ENCODE peak calls at places on chromosomes 13 and 19, in eight cellular contexts. One of them, this sample, is unnamed.

GRCh38 chr19:10230155-10230903 is 802 bp downstream of the S1PR2 start:
- DNase-seq in colonic mucosa: peak; percentile 67
- DNase-seq in choroid plexus epithelial cell: peak; percentile 39
- DNase-seq in Caco-2: peak; percentile 53
- DNase-seq in ascending aorta: no peak
- DNase-seq in right lobe of liver: peak; percentile 53
- DNase-seq in tibial artery: peak; percentile 73
- DNase-seq in AG09309: no peak
- DNase-seq in this sample: peak; percentile 46

GRCh38 chr13:51804295-51805172 is 571 bp upstream of the DHRS12 start:
- DNase-seq in colonic mucosa: peak; percentile 45
- DNase-seq in choroid plexus epithelial cell: no peak
- DNase-seq in Caco-2: no peak
- DNase-seq in ascending aorta: no peak
- DNase-seq in right lobe of liver: no peak
- DNase-seq in tibial artery: no peak
- DNase-seq in AG09309: no peak
- DNase-seq in this sample: no peak

GRCh38 chr13:97116754-97117153 is 105.4 kb upstream of the MBNL2 start:
- DNase-seq in colonic mucosa: no peak
- DNase-seq in choroid plexus epithelial cell: peak; percentile 77
- DNase-seq in Caco-2: no peak
- DNase-seq in ascending aorta: no peak
- DNase-seq in right lobe of liver: no peak
- DNase-seq in tibial artery: no peak
- DNase-seq in AG09309: no peak
- DNase-seq in this sample: no peak

GRCh38 chr13:98143601-98144500 is 957 bp downstream of the FARP1 start:
- DNase-seq in colonic mucosa: peak; percentile 24
- DNase-seq in choroid plexus epithelial cell: peak; percentile 57
- DNase-seq in Caco-2: peak; percentile 33
- DNase-seq in ascending aorta: no peak
- DNase-seq in right lobe of liver: peak; percentile 45
- DNase-seq in tibial artery: peak; percentile 66
- DNase-seq in AG09309: peak; percentile 21
- DNase-seq in this sample: no peak

GRCh38 chr19:41584931-41585330 is 9.0 kb downstream of the CEACAM21 start:
- DNase-seq in colonic mucosa: no peak
- DNase-seq in choroid plexus epithelial cell: no peak
- DNase-seq in Caco-2: no peak
- DNase-seq in ascending aorta: no peak
- DNase-seq in right lobe of liver: no peak
- DNase-seq in tibial artery: no peak
- DNase-seq in AG09309: no peak
- DNase-seq in this sample: no peak

GRCh38 chr13:113209336-113209879 is at the start of gene CUL4A:
- DNase-seq in colonic mucosa: peak; percentile 88
- DNase-seq in choroid plexus epithelial cell: peak; percentile 69
- DNase-seq in Caco-2: peak; percentile 87
- DNase-seq in ascending aorta: no peak
- DNase-seq in right lobe of liver: peak; percentile 86
- DNase-seq in tibial artery: peak; percentile 90
- DNase-seq in AG09309: no peak
- DNase-seq in this sample: no peak

GRCh38 chr13:78875792-78876580 is 217.0 kb upstream of the OBI1 start:
- DNase-seq in colonic mucosa: no peak
- DNase-seq in choroid plexus epithelial cell: no peak
- DNase-seq in Caco-2: peak; percentile 18
- DNase-seq in ascending aorta: no peak
- DNase-seq in right lobe of liver: peak; percentile 67
- DNase-seq in tibial artery: no peak
- DNase-seq in AG09309: no peak
- DNase-seq in this sample: no peak

GRCh38 chr19:584240-585001 is 5.3 kb upstream of the HCN2 start:
- DNase-seq in colonic mucosa: no peak
- DNase-seq in choroid plexus epithelial cell: peak; percentile 58
- DNase-seq in Caco-2: peak; percentile 65
- DNase-seq in ascending aorta: no peak
- DNase-seq in right lobe of liver: peak; percentile 44
- DNase-seq in tibial artery: no peak
- DNase-seq in AG09309: no peak
- DNase-seq in this sample: peak; percentile 72

GRCh38 chr19:48724796-48725753 is 5.5 kb upstream of the MAMSTR start:
- DNase-seq in colonic mucosa: peak; percentile 66
- DNase-seq in choroid plexus epithelial cell: peak; percentile 92
- DNase-seq in Caco-2: peak; percentile 51
- DNase-seq in ascending aorta: no peak
- DNase-seq in right lobe of liver: no peak
- DNase-seq in tibial artery: no peak
- DNase-seq in AG09309: no peak
- DNase-seq in this sample: no peak

GRCh38 chr13:48761256-48761655 is 107.5 kb downstream of the CYSLTR2 start:
- DNase-seq in colonic mucosa: no peak
- DNase-seq in choroid plexus epithelial cell: peak; percentile 27
- DNase-seq in Caco-2: no peak
- DNase-seq in ascending aorta: no peak
- DNase-seq in right lobe of liver: no peak
- DNase-seq in tibial artery: no peak
- DNase-seq in AG09309: no peak
- DNase-seq in this sample: no peak

GRCh38 chr19:46618670-46619231 is 6.1 kb downstream of the PTGIR start:
- DNase-seq in colonic mucosa: no peak
- DNase-seq in choroid plexus epithelial cell: peak; percentile 60
- DNase-seq in Caco-2: no peak
- DNase-seq in ascending aorta: no peak
- DNase-seq in right lobe of liver: no peak
- DNase-seq in tibial artery: no peak
- DNase-seq in AG09309: no peak
- DNase-seq in this sample: no peak

GRCh38 chr13:60158321-60158801 is 5.4 kb downstream of the DIAPH3 start:
- DNase-seq in colonic mucosa: no peak
- DNase-seq in choroid plexus epithelial cell: no peak
- DNase-seq in Caco-2: no peak
- DNase-seq in ascending aorta: no peak
- DNase-seq in right lobe of liver: no peak
- DNase-seq in tibial artery: no peak
- DNase-seq in AG09309: no peak
- DNase-seq in this sample: no peak

GRCh38 chr19:29771708-29772415 is 39.9 kb upstream of the CCNE1 start:
- DNase-seq in colonic mucosa: peak; percentile 33
- DNase-seq in choroid plexus epithelial cell: peak; percentile 65
- DNase-seq in Caco-2: peak; percentile 76
- DNase-seq in ascending aorta: no peak
- DNase-seq in right lobe of liver: peak; percentile 52
- DNase-seq in tibial artery: no peak
- DNase-seq in AG09309: peak; percentile 1
- DNase-seq in this sample: no peak

GRCh38 chr19:44653977-44654784 is 10.5 kb downstream of the PVR start:
- DNase-seq in colonic mucosa: peak; percentile 87
- DNase-seq in choroid plexus epithelial cell: peak; percentile 63
- DNase-seq in Caco-2: peak; percentile 54
- DNase-seq in ascending aorta: peak; percentile 26
- DNase-seq in right lobe of liver: peak; percentile 85
- DNase-seq in tibial artery: peak; percentile 80
- DNase-seq in AG09309: no peak
- DNase-seq in this sample: peak; percentile 62

GRCh38 chr19:30444253-30444671 is 72.1 kb downstream of the ZNF536 start:
- DNase-seq in colonic mucosa: no peak
- DNase-seq in choroid plexus epithelial cell: no peak
- DNase-seq in Caco-2: no peak
- DNase-seq in ascending aorta: no peak
- DNase-seq in right lobe of liver: no peak
- DNase-seq in tibial artery: peak; percentile 58
- DNase-seq in AG09309: no peak
- DNase-seq in this sample: no peak

GRCh38 chr13:28754698-28755545 is 36.2 kb upstream of the SLC46A3 start:
- DNase-seq in colonic mucosa: peak; percentile 47
- DNase-seq in choroid plexus epithelial cell: peak; percentile 84
- DNase-seq in Caco-2: peak; percentile 12
- DNase-seq in ascending aorta: no peak
- DNase-seq in right lobe of liver: peak; percentile 51
- DNase-seq in tibial artery: no peak
- DNase-seq in AG09309: no peak
- DNase-seq in this sample: no peak

GRCh38 chr19:10600149-10600548 is 13.0 kb upstream of the AP1M2 start:
- DNase-seq in colonic mucosa: no peak
- DNase-seq in choroid plexus epithelial cell: no peak
- DNase-seq in Caco-2: no peak
- DNase-seq in ascending aorta: no peak
- DNase-seq in right lobe of liver: no peak
- DNase-seq in tibial artery: no peak
- DNase-seq in AG09309: no peak
- DNase-seq in this sample: no peak

GRCh38 chr19:3852614-3853254 is 16.1 kb downstream of the ZFR2 start:
- DNase-seq in colonic mucosa: peak; percentile 41
- DNase-seq in choroid plexus epithelial cell: peak; percentile 76
- DNase-seq in Caco-2: no peak
- DNase-seq in ascending aorta: no peak
- DNase-seq in right lobe of liver: peak; percentile 62
- DNase-seq in tibial artery: no peak
- DNase-seq in AG09309: no peak
- DNase-seq in this sample: no peak

GRCh38 chr19:48696353-48697010 is 711 bp downstream of the FUT2 start:
- DNase-seq in colonic mucosa: peak; percentile 46
- DNase-seq in choroid plexus epithelial cell: no peak
- DNase-seq in Caco-2: peak; percentile 38
- DNase-seq in ascending aorta: no peak
- DNase-seq in right lobe of liver: no peak
- DNase-seq in tibial artery: no peak
- DNase-seq in AG09309: no peak
- DNase-seq in this sample: no peak

GRCh38 chr19:10505583-10506229 is 2.5 kb upstream of the KEAP1 start:
- DNase-seq in colonic mucosa: peak; percentile 87
- DNase-seq in choroid plexus epithelial cell: peak; percentile 75
- DNase-seq in Caco-2: peak; percentile 68
- DNase-seq in ascending aorta: no peak
- DNase-seq in right lobe of liver: peak; percentile 69
- DNase-seq in tibial artery: peak; percentile 85
- DNase-seq in AG09309: no peak
- DNase-seq in this sample: peak; percentile 64

GRCh38 chr13:49821216-49821820 is 28.8 kb upstream of the KPNA3 start:
- DNase-seq in colonic mucosa: no peak
- DNase-seq in choroid plexus epithelial cell: no peak
- DNase-seq in Caco-2: no peak
- DNase-seq in ascending aorta: no peak
- DNase-seq in right lobe of liver: no peak
- DNase-seq in tibial artery: no peak
- DNase-seq in AG09309: no peak
- DNase-seq in this sample: no peak
- TF ChIP-seq CTCF in colonic mucosa: no peak
- TF ChIP-seq CTCF in choroid plexus epithelial cell: peak; percentile 21
- TF ChIP-seq CTCF in Caco-2: no peak
- TF ChIP-seq CTCF in ascending aorta: no peak
- TF ChIP-seq CTCF in right lobe of liver: no peak
- TF ChIP-seq CTCF in tibial artery: no peak
- TF ChIP-seq CTCF in AG09309: no peak
- TF ChIP-seq CTCF in this sample: no peak

GRCh38 chr13:49874430-49874829 is 61.7 kb downstream of the SPRYD7 start:
- DNase-seq in colonic mucosa: no peak
- DNase-seq in choroid plexus epithelial cell: no peak
- DNase-seq in Caco-2: no peak
- DNase-seq in ascending aorta: no peak
- DNase-seq in right lobe of liver: no peak
- DNase-seq in tibial artery: no peak
- DNase-seq in AG09309: no peak
- DNase-seq in this sample: no peak

GRCh38 chr13:49867834-49868233 is 68.3 kb downstream of the SPRYD7 start:
- DNase-seq in colonic mucosa: no peak
- DNase-seq in choroid plexus epithelial cell: no peak
- DNase-seq in Caco-2: no peak
- DNase-seq in ascending aorta: no peak
- DNase-seq in right lobe of liver: no peak
- DNase-seq in tibial artery: no peak
- DNase-seq in AG09309: no peak
- DNase-seq in this sample: no peak

GRCh38 chr13:49865174-49865573 is 71.0 kb downstream of the SPRYD7 start:
- DNase-seq in colonic mucosa: no peak
- DNase-seq in choroid plexus epithelial cell: no peak
- DNase-seq in Caco-2: no peak
- DNase-seq in ascending aorta: no peak
- DNase-seq in right lobe of liver: no peak
- DNase-seq in tibial artery: no peak
- DNase-seq in AG09309: no peak
- DNase-seq in this sample: no peak

GRCh38 chr13:49869514-49869913 is 66.6 kb downstream of the SPRYD7 start:
- DNase-seq in colonic mucosa: no peak
- DNase-seq in choroid plexus epithelial cell: peak; percentile 72
- DNase-seq in Caco-2: peak; percentile 39
- DNase-seq in ascending aorta: no peak
- DNase-seq in right lobe of liver: no peak
- DNase-seq in tibial artery: no peak
- DNase-seq in AG09309: no peak
- DNase-seq in this sample: no peak
- TF ChIP-seq CTCF in colonic mucosa: no peak
- TF ChIP-seq CTCF in choroid plexus epithelial cell: peak; percentile 78
- TF ChIP-seq CTCF in Caco-2: peak; percentile 28
- TF ChIP-seq CTCF in ascending aorta: no peak
- TF ChIP-seq CTCF in right lobe of liver: no peak
- TF ChIP-seq CTCF in tibial artery: no peak
- TF ChIP-seq CTCF in AG09309: peak; percentile 60
- TF ChIP-seq CTCF in this sample: no peak

DNA sequence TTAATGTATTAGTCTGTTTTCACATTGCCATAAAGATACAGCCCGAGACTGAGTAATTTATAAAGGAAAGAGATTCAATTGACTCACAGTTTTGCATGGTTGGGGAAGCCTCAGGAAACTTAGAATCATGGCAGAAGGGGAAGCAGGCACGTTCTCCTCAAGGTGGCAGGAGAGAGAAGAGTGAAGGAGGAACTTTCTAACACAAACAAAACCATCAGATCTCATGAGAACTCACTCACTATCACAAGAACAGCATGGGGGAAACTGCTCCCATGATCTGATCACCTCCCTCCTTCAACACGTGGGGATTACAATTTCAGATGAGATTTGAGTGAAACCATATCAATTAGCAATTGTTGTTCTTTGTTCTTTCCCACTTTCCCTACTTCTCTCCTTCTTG is 689.0 kb upstream of the SLITRK1 start:
- DNase-seq in colonic mucosa: no peak
- DNase-seq in choroid plexus epithelial cell: no peak
- DNase-seq in Caco-2: peak; percentile 27
- DNase-seq in ascending aorta: no peak
- DNase-seq in right lobe of liver: no peak
- DNase-seq in tibial artery: no peak
- DNase-seq in AG09309: no peak
- DNase-seq in this sample: no peak
- TF ChIP-seq CTCF in colonic mucosa: no peak
- TF ChIP-seq CTCF in choroid plexus epithelial cell: peak; percentile 19
- TF ChIP-seq CTCF in Caco-2: peak; percentile 18
- TF ChIP-seq CTCF in ascending aorta: no peak
- TF ChIP-seq CTCF in right lobe of liver: no peak
- TF ChIP-seq CTCF in tibial artery: no peak
- TF ChIP-seq CTCF in AG09309: no peak
- TF ChIP-seq CTCF in this sample: no peak

DNA sequence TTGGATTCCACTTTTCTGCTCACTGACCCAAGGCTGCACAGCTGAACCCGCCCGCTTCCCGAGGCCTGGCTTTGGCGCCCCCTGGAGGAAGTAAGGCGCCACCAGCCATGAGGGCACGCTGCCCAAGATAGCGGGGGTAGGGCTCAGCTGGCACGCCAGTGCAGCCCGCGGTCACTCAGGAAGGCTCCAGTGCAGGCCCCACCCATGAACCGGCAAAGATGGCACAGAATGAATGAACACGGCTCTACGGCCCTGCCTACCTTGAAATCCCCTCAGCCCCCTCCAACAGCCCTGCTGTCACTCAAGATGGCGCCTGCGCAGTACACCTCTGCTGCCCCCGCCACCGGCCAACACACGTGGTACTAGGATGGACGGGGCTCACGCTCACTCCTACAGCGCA is 3.0 kb downstream of the PEG3 start:
- DNase-seq in colonic mucosa: peak; percentile 27
- DNase-seq in choroid plexus epithelial cell: peak; percentile 22
- DNase-seq in Caco-2: no peak
- DNase-seq in ascending aorta: peak; percentile 33
- DNase-seq in right lobe of liver: peak; percentile 80
- DNase-seq in tibial artery: peak; percentile 90
- DNase-seq in AG09309: no peak
- DNase-seq in this sample: no peak
- TF ChIP-seq CTCF in colonic mucosa: peak; percentile 12
- TF ChIP-seq CTCF in choroid plexus epithelial cell: peak; percentile 10
- TF ChIP-seq CTCF in Caco-2: peak; percentile 21
- TF ChIP-seq CTCF in ascending aorta: peak; percentile 22
- TF ChIP-seq CTCF in right lobe of liver: peak; percentile 73
- TF ChIP-seq CTCF in tibial artery: peak; percentile 63
- TF ChIP-seq CTCF in AG09309: no peak
- TF ChIP-seq CTCF in this sample: no peak